ENCODE peak calls at places on chromosomes 5 and 9, in five cellular contexts. P is IMR-90, Z is K562, F is HepG2, K is H1. I is an unnamed sample.

GRCh38 chr9:35229066-35229778 is 67.4 kb downstream of the UNC13B start:
- DNase-seq in P (no peak), Z (no peak), F (no peak), K (no peak), I (no peak)

GRCh38 chr5:113293613-113294340 is 141.0 kb downstream of the TSSK1B start:
- DNase-seq in P (peak; percentile 45), Z (no peak), F (no peak), K (peak; percentile 57), I (no peak)

GRCh38 chr9:19114680-19115270 is 12.1 kb upstream of the HAUS6 start:
- DNase-seq in P (peak; percentile 68), Z (no peak), F (no peak), K (no peak), I (no peak)

GRCh38 chr9:104300125-104300524 is 203.9 kb upstream of the OR13F1 start:
- DNase-seq in P (no peak), Z (no peak), F (no peak), K (no peak), I (no peak)

GRCh38 chr9:89664896-89665329 is 60.1 kb downstream of the GADD45G start:
- DNase-seq in P (no peak), Z (no peak), F (no peak), K (no peak), I (no peak)

GRCh38 chr9:4297151-4297794 is 2.6 kb downstream of the GLIS3 start:
- DNase-seq in P (peak; percentile 87), Z (peak; percentile 15), F (peak; percentile 57), K (peak; percentile 86), I (peak; percentile 92)

GRCh38 chr5:33563983-33564908 is 123.5 kb downstream of the TARS1 start:
- DNase-seq in P (no peak), Z (no peak), F (no peak), K (no peak), I (no peak)

GRCh38 chr9:93577045-93577939 is 908 bp downstream of the PHF2 start:
- DNase-seq in P (no peak), Z (peak; percentile 66), F (no peak), K (no peak), I (no peak)

GRCh38 chr9:28688172-28688571 is 1114.9 kb upstream of the C9orf72 start:
- DNase-seq in P (no peak), Z (no peak), F (no peak), K (no peak), I (no peak)

GRCh38 chr5:107519900-107520354 is 150.8 kb downstream of the EFNA5 start:
- DNase-seq in P (peak; percentile 12), Z (no peak), F (no peak), K (no peak), I (no peak)

GRCh38 chr9:25350011-25350410 is 328.2 kb downstream of the TUSC1 start:
- DNase-seq in P (no peak), Z (no peak), F (no peak), K (no peak), I (peak; percentile 1)

GRCh38 chr5:64767959-64768357 is 533 bp downstream of the SREK1IP1 start:
- DNase-seq in P (peak; percentile 18), Z (peak; percentile 14), F (peak; percentile 3), K (no peak), I (no peak)

GRCh38 chr5:57692582-57693487 is 210.2 kb upstream of the ACTBL2 start:
- DNase-seq in P (peak; percentile 94), Z (peak; percentile 61), F (peak; percentile 92), K (no peak), I (peak; percentile 93)

GRCh38 chr5:92687793-92688467 is 893.1 kb downstream of the NR2F1-AS1 start:
- DNase-seq in P (peak; percentile 78), Z (no peak), F (peak; percentile 43), K (no peak), I (peak; percentile 3)

GRCh38 chr9:99819484-99820329 is 2.0 kb upstream of the NR4A3 start:
- DNase-seq in P (peak; percentile 96), Z (peak; percentile 85), F (peak; percentile 81), K (peak; percentile 95), I (peak; percentile 95)

GRCh38 chr9:99820330-99821186 is 1.1 kb upstream of the NR4A3 start:
- DNase-seq in P (peak; percentile 89), Z (no peak), F (peak; percentile 47), K (no peak), I (peak; percentile 72)

GRCh38 chr9:99816392-99816791 is 5.3 kb upstream of the NR4A3 start:
- DNase-seq in P (no peak), Z (no peak), F (no peak), K (no peak), I (no peak)

GRCh38 chr9:99819123-99819483 is 2.6 kb upstream of the NR4A3 start:
- DNase-seq in P (no peak), Z (no peak), F (no peak), K (no peak), I (no peak)

GRCh38 chr9:99818439-99818992 is 3.2 kb upstream of the NR4A3 start:
- DNase-seq in P (no peak), Z (no peak), F (no peak), K (no peak), I (no peak)
- TF ChIP-seq MAFK in P (no peak), Z (no peak), F (no peak), K (no peak), I (no peak)

GRCh38 chr9:2271426-2271825 is 256.3 kb downstream of the SMARCA2 start:
- DNase-seq in P (no peak), Z (peak; percentile 13), F (no peak), K (no peak), I (no peak)

GRCh38 chr9:2281803-2282185 is 266.6 kb downstream of the SMARCA2 start:
- DNase-seq in P (peak; percentile 31), Z (no peak), F (no peak), K (no peak), I (no peak)

GRCh38 chr9:2281031-2281802 is 266.1 kb downstream of the SMARCA2 start:
- DNase-seq in P (peak; percentile 8), Z (no peak), F (no peak), K (peak; percentile 80), I (no peak)

GRCh38 chr9:2274762-2275161 is 259.6 kb downstream of the SMARCA2 start:
- DNase-seq in P (no peak), Z (no peak), F (no peak), K (no peak), I (no peak)

GRCh38 chr9:2276296-2276695 is 261.1 kb downstream of the SMARCA2 start:
- DNase-seq in P (no peak), Z (no peak), F (no peak), K (no peak), I (no peak)
- TF ChIP-seq MAFK in P (no peak), Z (no peak), F (no peak), K (no peak), I (no peak)

GRCh38 chr9:36802171-36802920 is 229.7 kb downstream of the MELK start:
- DNase-seq in P (peak; percentile 66), Z (no peak), F (no peak), K (no peak), I (no peak)
- TF ChIP-seq MAFK in P (no peak), Z (no peak), F (no peak), K (no peak), I (no peak)

GRCh38 chr5:171568389-171568788 is 148.9 kb downstream of the FGF18 start:
- DNase-seq in P (no peak), Z (no peak), F (no peak), K (no peak), I (no peak)

GRCh38 chr5:171562822-171563221 is 143.4 kb downstream of the FGF18 start:
- DNase-seq in P (peak; percentile 32), Z (no peak), F (no peak), K (no peak), I (no peak)
- TF ChIP-seq MAFK in P (no peak), Z (no peak), F (no peak), K (no peak), I (no peak)

GRCh38 chr9:27168951-27169350 is 59.9 kb downstream of the TEK start:
- DNase-seq in P (no peak), Z (no peak), F (no peak), K (no peak), I (no peak)

GRCh38 chr9:27162045-27162444 is 53.0 kb downstream of the TEK start:
- DNase-seq in P (peak; percentile 79), Z (no peak), F (no peak), K (no peak), I (no peak)

GRCh38 chr9:27165067-27165466 is 56.0 kb downstream of the TEK start:
- DNase-seq in P (peak; percentile 21), Z (no peak), F (no peak), K (no peak), I (no peak)

GRCh38 chr9:27168496-27168895 is 59.5 kb downstream of the TEK start:
- DNase-seq in P (peak; percentile 45), Z (no peak), F (no peak), K (no peak), I (no peak)

GRCh38 chr9:27165670-27166069 is 56.6 kb downstream of the TEK start:
- DNase-seq in P (no peak), Z (no peak), F (peak; percentile 7), K (peak; percentile 56), I (no peak)
- TF ChIP-seq MAFK in P (no peak), Z (no peak), F (no peak), K (no peak), I (no peak)

DNA sequence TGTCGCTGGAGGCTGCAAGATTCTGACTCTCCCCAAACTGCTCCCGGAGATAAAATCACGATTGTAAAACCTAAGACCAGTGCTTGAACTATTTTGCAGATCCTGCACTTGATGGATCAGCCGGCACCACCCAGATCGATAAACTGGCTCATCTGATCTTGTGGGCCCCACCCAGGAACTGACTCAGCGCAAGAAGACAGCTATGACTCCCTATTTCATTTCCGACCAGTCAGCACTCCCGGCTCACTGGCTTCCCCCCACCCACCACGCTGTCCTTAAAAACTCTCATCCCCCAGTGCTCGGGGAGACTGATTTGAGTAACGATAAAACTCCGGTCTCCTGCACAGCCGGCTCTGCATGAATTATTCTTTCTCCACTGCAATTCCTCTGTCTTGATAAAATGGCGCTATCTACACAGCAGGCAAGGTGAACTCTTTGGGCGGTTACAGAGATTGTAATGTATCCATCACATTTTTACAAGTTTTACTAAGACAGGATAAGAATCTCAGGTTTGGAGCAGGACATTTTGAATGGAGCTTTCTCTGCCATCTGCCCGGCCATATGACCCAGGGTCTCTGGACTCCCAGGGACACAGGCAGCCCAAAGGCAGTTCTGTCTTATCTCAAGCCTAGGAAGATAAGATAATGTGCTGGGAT is 10.6 kb upstream of the PPP1R26 start:
- DNase-seq in P (peak; percentile 46), Z (peak; percentile 51), F (no peak), K (no peak), I (no peak)
- TF ChIP-seq MAFK in P (peak; percentile 79), Z (peak; percentile 86), F (no peak), K (no peak), I (peak; percentile 49)

I was measured in A549.